ENCODE peak calls at places on chromosome 2, in six cellular contexts. R is PC-3, Z is GM23248, F is colonic mucosa, H is fibroblast of lung, Y is HCT116. Q is an unnamed sample.
A peak's percentile ranks its signal among the peaks of the same experiment; 100 is the strongest.

GRCh38 chr2:74137651-74138050 is 10.1 kb downstream of the BOLA3 start:
- DNase-seq in R (no peak), Z (no peak), F (no peak), H (no peak), Y (no peak), Q (no peak)

GRCh38 chr2:30382995-30383394 is 64.1 kb upstream of the LCLAT1 start:
- DNase-seq in R (no peak), Z (no peak), F (no peak), H (no peak), Y (no peak), Q (no peak)

GRCh38 chr2:26345554-26346453 is at the start of gene SELENOI:
- DNase-seq in R (peak; percentile 99), Z (peak; percentile 100), F (peak; percentile 99), H (peak; percentile 99), Y (peak; percentile 99), Q (peak; percentile 99)

GRCh38 chr2:30400151-30400954 is 46.7 kb upstream of the LCLAT1 start:
- DNase-seq in R (no peak), Z (peak; percentile 75), F (no peak), H (no peak), Y (no peak), Q (no peak)

GRCh38 chr2:75202359-75202758 is 3.0 kb upstream of the TACR1 start:
- DNase-seq in R (no peak), Z (no peak), F (no peak), H (no peak), Y (no peak), Q (no peak)

GRCh38 chr2:207528980-207529329 is 807 bp upstream of the CREB1 start:
- DNase-seq in R (peak; percentile 46), Z (peak; percentile 52), F (peak; percentile 49), H (peak; percentile 26), Y (no peak), Q (peak; percentile 37)

GRCh38 chr2:188244383-188244782 is 47.3 kb upstream of the GULP1 start:
- DNase-seq in R (peak; percentile 4), Z (peak; percentile 6), F (no peak), H (no peak), Y (no peak), Q (peak; percentile 2)

GRCh38 chr2:170375192-170375591 is 197.2 kb downstream of the MYO3B start:
- DNase-seq in R (peak; percentile 81), Z (no peak), F (no peak), H (no peak), Y (no peak), Q (peak; percentile 87)

GRCh38 chr2:170073288-170073687 is 104.7 kb upstream of the MYO3B start:
- DNase-seq in R (peak; percentile 58), Z (peak; percentile 52), F (peak; percentile 37), H (peak; percentile 87), Y (no peak), Q (peak; percentile 82)

GRCh38 chr2:6372317-6372903 is 493.3 kb downstream of the CMPK2 start:
- DNase-seq in R (no peak), Z (peak; percentile 60), F (peak; percentile 49), H (peak; percentile 16), Y (no peak), Q (no peak)

GRCh38 chr2:74534411-74534810 is 4.7 kb downstream of the HTRA2 start:
- DNase-seq in R (no peak), Z (no peak), F (no peak), H (no peak), Y (no peak), Q (no peak)

GRCh38 chr2:102803041-102803896 is 41.4 kb downstream of the TMEM182 start:
- DNase-seq in R (no peak), Z (no peak), F (no peak), H (no peak), Y (no peak), Q (peak; percentile 65)

GRCh38 chr2:26849056-26850001 is 1.4 kb downstream of the DPYSL5 start:
- DNase-seq in R (no peak), Z (no peak), F (no peak), H (no peak), Y (no peak), Q (no peak)

GRCh38 chr2:69099541-69099940 is 86.6 kb downstream of the ANTXR1 start:
- DNase-seq in R (peak; percentile 41), Z (peak; percentile 73), F (no peak), H (no peak), Y (no peak), Q (peak; percentile 6)

GRCh38 chr2:37156071-37156856 is 516 bp downstream of the EIF2AK2 start:
- DNase-seq in R (peak; percentile 60), Z (peak; percentile 84), F (peak; percentile 55), H (peak; percentile 70), Y (peak; percentile 7), Q (peak; percentile 52)

GRCh38 chr2:237090906-237091305 is 5.2 kb downstream of the COPS8 start:
- DNase-seq in R (no peak), Z (no peak), F (no peak), H (peak; percentile 54), Y (no peak), Q (no peak)

GRCh38 chr2:183224933-183225332 is 100.7 kb downstream of the NUP35 start:
- DNase-seq in R (no peak), Z (peak; percentile 23), F (no peak), H (peak; percentile 17), Y (no peak), Q (no peak)

GRCh38 chr2:24012521-24013245 is 2.8 kb downstream of the MFSD2B start:
- DNase-seq in R (no peak), Z (no peak), F (no peak), H (no peak), Y (no peak), Q (no peak)

GRCh38 chr2:95349568-95350319 is 52.6 kb downstream of the KCNIP3 start:
- DNase-seq in R (no peak), Z (no peak), F (peak; percentile 13), H (no peak), Y (no peak), Q (no peak)

GRCh38 chr2:145918951-145919350 is 1399.0 kb upstream of the ZEB2 start:
- DNase-seq in R (no peak), Z (no peak), F (no peak), H (no peak), Y (no peak), Q (no peak)

GRCh38 chr2:32572737-32573136 is 55.1 kb upstream of the TTC27 start:
- DNase-seq in R (no peak), Z (no peak), F (no peak), H (no peak), Y (no peak), Q (no peak)

GRCh38 chr2:217650716-217651360 is 352.0 kb downstream of the TNS1 start:
- DNase-seq in R (peak; percentile 74), Z (peak; percentile 75), F (peak; percentile 29), H (peak; percentile 64), Y (peak; percentile 60), Q (peak; percentile 63)

GRCh38 chr2:204024503-204024902 is 87.9 kb downstream of the ICOS start:
- DNase-seq in R (peak; percentile 68), Z (peak; percentile 59), F (peak; percentile 34), H (peak; percentile 48), Y (peak; percentile 19), Q (peak; percentile 46)

GRCh38 chr2:85981579-85982247 is 92.9 kb upstream of the ST3GAL5 start:
- DNase-seq in R (no peak), Z (no peak), F (no peak), H (no peak), Y (no peak), Q (no peak)

GRCh38 chr2:130380096-130380934 is 24.5 kb downstream of the PTPN18 start:
- DNase-seq in R (no peak), Z (no peak), F (no peak), H (no peak), Y (no peak), Q (no peak)

GRCh38 chr2:19988600-19988999 is 1.3 kb downstream of the WDR35 start:
- DNase-seq in R (peak; percentile 40), Z (peak; percentile 60), F (no peak), H (no peak), Y (no peak), Q (no peak)

GRCh38 chr2:19989681-19990415 is at the start of gene WDR35:
- DNase-seq in R (peak; percentile 94), Z (peak; percentile 97), F (peak; percentile 94), H (peak; percentile 85), Y (peak; percentile 72), Q (peak; percentile 88)

GRCh38 chr2:19991895-19992294 is 2.0 kb upstream of the WDR35 start:
- DNase-seq in R (no peak), Z (no peak), F (no peak), H (no peak), Y (no peak), Q (no peak)

GRCh38 chr2:19989342-19989680 is 594 bp downstream of the WDR35 start:
- DNase-seq in R (no peak), Z (no peak), F (no peak), H (no peak), Y (no peak), Q (no peak)

GRCh38 chr2:19990416-19990728 is 467 bp upstream of the WDR35 start:
- DNase-seq in R (no peak), Z (peak; percentile 7), F (no peak), H (peak; percentile 4), Y (no peak), Q (no peak)
- H3K9ac ChIP-seq in R (peak overlapping the region; percentile 53), Z (peak overlapping the region; percentile 83), F (peak overlapping the region; percentile 36), H (peak overlapping the region; percentile 81), Y (peak overlapping the region; percentile 21), Q (peak overlapping the region; percentile 57)

GRCh38 chr2:192087398-192087958 is 107.3 kb downstream of the TMEFF2 start:
- DNase-seq in R (peak; percentile 26), Z (no peak), F (no peak), H (no peak), Y (no peak), Q (no peak)
- H3K9ac ChIP-seq in R (no peak overlapping the region), Z (no peak overlapping the region), F (no peak overlapping the region), H (no peak overlapping the region), Y (no peak overlapping the region), Q (no peak overlapping the region)

GRCh38 chr2:241498115-241499070 is 10.0 kb downstream of the STK25 start:
- DNase-seq in R (no peak), Z (no peak), F (no peak), H (no peak), Y (no peak), Q (no peak)
- H3K9ac ChIP-seq in R (no peak overlapping the region), Z (no peak overlapping the region), F (no peak overlapping the region), H (no peak overlapping the region), Y (no peak overlapping the region), Q (no peak overlapping the region)

GRCh38 chr2:173997269-173997668 is 32.1 kb upstream of the SP3 start:
- DNase-seq in R (no peak), Z (peak; percentile 65), F (peak; percentile 64), H (peak; percentile 82), Y (no peak), Q (no peak)
- H3K9ac ChIP-seq in R (no peak overlapping the region), Z (no peak overlapping the region), F (no peak overlapping the region), H (no peak overlapping the region), Y (no peak overlapping the region), Q (no peak overlapping the region)

DNA sequence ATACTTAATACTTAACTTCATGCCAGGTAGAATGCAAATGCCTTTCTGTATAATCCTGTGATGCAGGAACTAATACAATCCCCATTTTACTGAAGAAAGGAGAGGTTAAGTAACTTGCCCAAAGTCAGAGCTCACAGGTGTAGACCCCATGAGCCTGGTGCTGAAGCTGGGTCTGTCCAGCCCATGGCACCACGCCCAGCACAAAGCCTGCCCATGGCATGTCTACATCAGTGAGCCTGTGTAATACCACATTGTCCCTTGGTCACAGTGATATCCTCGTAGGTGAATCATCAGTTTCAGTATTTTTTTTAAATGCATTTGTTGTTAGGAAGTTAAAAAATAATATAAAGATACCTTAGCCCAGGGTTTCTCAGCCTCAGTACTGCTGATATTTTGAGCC is 69.9 kb upstream of the MCFD2 start:
- DNase-seq in R (peak; percentile 59), Z (peak; percentile 79), F (no peak), H (no peak), Y (no peak), Q (peak; percentile 44)
- H3K9ac ChIP-seq in R (peak overlapping the region; percentile 72), Z (peak overlapping the region; percentile 81), F (no peak overlapping the region), H (no peak overlapping the region), Y (peak overlapping the region; percentile 49), Q (peak overlapping the region; percentile 65)

Q was measured in mammary epithelial cell.